ENCODE peak calls at places on chromosomes 5 and 9, in five cellular contexts. B, J, I, P and T are unnamed samples.

GRCh38 chr5:52963636-52964035 is 25.5 kb upstream of the ITGA2 start:
- DNase-seq in P (no peak), I (no peak), J (no peak), B (no peak), T (no peak)

GRCh38 chr5:124162782-124163532 is 583.5 kb downstream of the ZNF608 start:
- DNase-seq in P (no peak), B (no peak), I (peak; percentile 17), J (no peak), T (no peak)

GRCh38 chr9:89610391-89610925 is 5.6 kb downstream of the GADD45G start:
- DNase-seq in P (no peak), J (no peak), I (no peak), B (no peak), T (no peak)

GRCh38 chr9:125631391-125632085 is 75.5 kb downstream of the MAPKAP1 start:
- DNase-seq in B (no peak), P (no peak), J (no peak), I (peak; percentile 54), T (peak; percentile 54)

GRCh38 chr5:180558232-180558631 is 33.1 kb downstream of the SCGB3A1 start:
- DNase-seq in P (no peak), I (no peak), B (no peak), J (no peak), T (no peak)

GRCh38 chr5:33415811-33416354 is 24.9 kb upstream of the TARS1 start:
- DNase-seq in J (no peak), B (no peak), I (no peak), P (no peak), T (no peak)

GRCh38 chr9:13865869-13866268 is 448.1 kb downstream of the NFIB start:
- DNase-seq in P (no peak), I (no peak), J (no peak), B (no peak), T (no peak)

GRCh38 chr9:37486616-37487544 is 1.1 kb downstream of the POLR1E start:
- DNase-seq in I (no peak), B (no peak), J (peak; percentile 60), P (peak; percentile 78), T (no peak)

GRCh38 chr9:85941617-85941930 is 628 bp downstream of the NAA35 start:
- DNase-seq in J (no peak), I (no peak), P (no peak), B (no peak), T (no peak)

GRCh38 chr5:100840364-100840763 is 62.7 kb downstream of the ST8SIA4 start:
- DNase-seq in J (no peak), I (no peak), P (no peak), B (no peak), T (peak; percentile 49)

GRCh38 chr9:6667633-6668280 is 22.2 kb upstream of the GLDC start:
- DNase-seq in I (peak; percentile 12), J (no peak), P (no peak), B (no peak), T (no peak)

GRCh38 chr5:140243855-140244254 is 59.0 kb downstream of the PFDN1 start:
- DNase-seq in J (no peak), P (no peak), I (no peak), B (no peak), T (no peak)

GRCh38 chr9:96565684-96566360 is 53.8 kb downstream of the CDC14B start:
- DNase-seq in I (no peak), J (peak; percentile 27), B (no peak), P (no peak), T (no peak)

GRCh38 chr9:120571443-120572257 is 8.3 kb downstream of the CDK5RAP2 start:
- DNase-seq in B (no peak), I (no peak), P (peak; percentile 82), J (no peak), T (no peak)

GRCh38 chr5:122093415-122093814 is 15.4 kb upstream of the LOX start:
- DNase-seq in J (no peak), B (no peak), P (no peak), I (no peak), T (no peak)

GRCh38 chr5:83972236-83972635 is 251.6 kb upstream of the HAPLN1 start:
- DNase-seq in B (no peak), I (no peak), P (no peak), J (no peak), T (no peak)

GRCh38 chr5:174282391-174282790 is 236.9 kb downstream of the NSG2 start:
- DNase-seq in B (no peak), I (no peak), P (no peak), J (no peak), T (no peak)

GRCh38 chr5:37810311-37810710 is 29.5 kb downstream of the GDNF start:
- DNase-seq in J (no peak), B (no peak), I (no peak), P (no peak), T (no peak)

GRCh38 chr5:83636141-83636540 is 84.5 kb downstream of the HAPLN1 start:
- DNase-seq in I (no peak), B (no peak), P (no peak), J (no peak), T (no peak)

GRCh38 chr5:33309076-33309475 is 131.7 kb upstream of the TARS1 start:
- DNase-seq in P (no peak), I (no peak), J (no peak), B (no peak), T (no peak)

GRCh38 chr9:37996050-37996811 is 72.8 kb downstream of the SHB start:
- DNase-seq in J (no peak), B (no peak), I (peak; percentile 87), P (no peak), T (no peak)

GRCh38 chr5:157608972-157609565 is 33.5 kb upstream of the ADAM19 start:
- DNase-seq in J (no peak), I (no peak), B (no peak), P (no peak), T (no peak)

GRCh38 chr5:72817639-72818266 is 1.3 kb downstream of the TNPO1 start:
- DNase-seq in B (no peak), I (no peak), P (no peak), J (no peak), T (no peak)

GRCh38 chr9:2210201-2210600 is 195.1 kb downstream of the SMARCA2 start:
- DNase-seq in I (no peak), J (no peak), B (no peak), P (no peak), T (no peak)

GRCh38 chr5:55568629-55569512 is 34.1 kb upstream of the PLPP1 start:
- DNase-seq in B (no peak), P (no peak), I (no peak), J (peak; percentile 39), T (no peak)

GRCh38 chr5:176543428-176544182 is 5.5 kb upstream of the CDHR2 start:
- DNase-seq in B (peak; percentile 76), J (no peak), P (no peak), I (peak; percentile 76), T (no peak)

GRCh38 chr9:63859475-63860215 is 1425.4 kb downstream of the FOXD4L5 start:
- DNase-seq in B (no peak), J (no peak), I (peak; percentile 54), P (peak; percentile 57), T (peak; percentile 46)

GRCh38 chr5:180647465-180647864 is 1.9 kb downstream of the FLT4 start:
- DNase-seq in B (no peak), P (peak; percentile 29), I (no peak), J (no peak), T (no peak)

GRCh38 chr5:5490774-5491347 is 68.4 kb downstream of the ICE1 start:
- DNase-seq in P (no peak), I (peak; percentile 33), J (no peak), B (no peak), T (no peak)

GRCh38 chr5:123371575-123372179 is 51.5 kb downstream of the CEP120 start:
- DNase-seq in I (peak; percentile 72), B (peak; percentile 75), J (peak; percentile 38), P (peak; percentile 71), T (no peak)

GRCh38 chr5:16050414-16050813 is 129.2 kb downstream of the MARCHF11 start:
- DNase-seq in B (no peak), P (no peak), I (no peak), J (no peak), T (no peak)

GRCh38 chr5:38023353-38023752 is 183.5 kb upstream of the GDNF start:
- DNase-seq in I (no peak), P (no peak), J (no peak), B (no peak), T (no peak)

GRCh38 chr5:133896446-133896845 is 72.0 kb downstream of the C5orf15 start:
- DNase-seq in P (no peak), J (no peak), B (no peak), I (no peak), T (no peak)

GRCh38 chr9:26939934-26940711 is 6.9 kb downstream of the PLAA start:
- DNase-seq in I (no peak), B (no peak), P (no peak), J (no peak), T (no peak)

GRCh38 chr9:113892861-113893491 is 16.9 kb downstream of the ZNF618 start:
- DNase-seq in J (no peak), I (no peak), P (no peak), B (no peak), T (no peak)
- TF ChIP-seq CTCF in J (no peak), I (no peak), P (no peak), B (no peak), T (no peak)

GRCh38 chr5:81097733-81098132 is 135.4 kb upstream of the CKMT2 start:
- DNase-seq in I (no peak), P (no peak), J (no peak), B (no peak), T (no peak)

GRCh38 chr5:81091199-81091598 is 131.0 kb downstream of the RASGRF2 start:
- DNase-seq in J (no peak), P (no peak), I (no peak), B (no peak), T (no peak)

GRCh38 chr5:81095835-81096234 is 135.7 kb downstream of the RASGRF2 start:
- DNase-seq in I (no peak), B (no peak), J (no peak), P (no peak), T (no peak)

GRCh38 chr5:81093536-81094196 is 133.5 kb downstream of the RASGRF2 start:
- DNase-seq in J (no peak), I (no peak), B (no peak), P (no peak), T (no peak)
- TF ChIP-seq CTCF in J (no peak), I (no peak), B (no peak), P (no peak), T (no peak)

DNA sequence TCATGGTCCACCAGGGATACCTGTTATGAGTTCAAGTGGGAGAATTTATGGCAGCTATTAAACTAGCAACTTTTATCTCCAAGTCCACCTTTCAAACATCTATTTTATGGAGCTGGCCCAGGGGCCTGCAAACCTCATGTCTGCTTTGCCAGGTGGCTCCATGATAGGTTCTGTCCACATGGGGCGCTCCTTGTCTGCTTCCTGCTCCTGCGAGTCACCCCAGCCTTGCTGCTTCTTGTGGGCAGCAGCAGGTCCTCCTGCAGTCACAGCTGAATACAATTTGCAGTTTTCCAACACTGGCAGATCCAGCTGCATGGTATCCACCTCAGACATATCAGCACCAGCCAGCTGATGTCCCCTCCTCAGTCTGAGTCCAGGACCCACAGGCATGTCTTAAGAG is 39.6 kb upstream of the FRRS1L start:
- DNase-seq in J (no peak), B (peak; percentile 66), P (no peak), I (peak; percentile 36), T (no peak)
- TF ChIP-seq CTCF in J (no peak), B (peak; percentile 26), P (no peak), I (peak; percentile 37), T (no peak)

DNA sequence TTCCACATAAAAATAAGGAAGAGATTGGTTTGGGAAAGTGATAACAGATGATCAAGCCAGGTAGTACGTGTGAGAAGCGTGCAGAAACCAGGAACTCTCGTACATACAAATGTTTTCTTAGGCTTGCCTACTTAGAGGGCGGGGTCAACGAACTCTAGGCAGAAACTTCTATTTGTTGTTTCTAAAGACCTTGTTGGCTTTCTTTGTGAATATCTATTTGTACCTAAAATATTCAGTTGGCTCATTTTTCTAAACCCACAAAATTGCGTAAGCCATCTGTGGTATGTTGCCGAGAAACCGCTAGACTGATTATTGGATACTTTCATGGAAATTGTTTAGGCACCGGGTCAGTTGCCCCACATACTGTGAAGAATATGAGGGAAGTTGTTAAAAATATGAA is 458.5 kb downstream of the MAT2B start:
- DNase-seq in I (no peak), B (no peak), P (no peak), J (no peak), T (no peak)
- TF ChIP-seq CTCF in I (no peak), B (no peak), P (no peak), J (no peak), T (no peak)